ENCODE peak calls at places on chromosomes 1 and 21, in four cellular contexts. X is colonic mucosa, W is left lung, A is ovary. B is an unnamed sample.

GRCh38 chr1:18578271-18578670 is 52.4 kb upstream of the PAX7 start:
- DNase-seq in X (no peak), W (no peak), A (no peak), B (no peak)

GRCh38 chr1:26268290-26269197 is 11.3 kb upstream of the SH3BGRL3 start:
- DNase-seq in X (no peak), W (no peak), A (no peak), B (no peak)

GRCh38 chr1:52739699-52740467 is 13.6 kb downstream of the ZYG11B start:
- DNase-seq in X (no peak), W (no peak), A (no peak), B (no peak)

GRCh38 chr1:150151291-150152181 is 1.8 kb downstream of the PLEKHO1 start:
- DNase-seq in X (no peak), W (no peak), A (no peak), B (no peak)

GRCh38 chr1:207672525-207673130 is 27.7 kb downstream of the CR1L start:
- DNase-seq in X (peak), W (no peak), A (no peak), B (peak)

GRCh38 chr1:3348196-3348865 is 106.1 kb upstream of the ARHGEF16 start:
- DNase-seq in X (no peak), W (no peak), A (no peak), B (no peak)

GRCh38 chr1:8889103-8889846 is 10.8 kb upstream of the ENO1 start:
- DNase-seq in X (no peak), W (no peak), A (no peak), B (no peak)

GRCh38 chr1:119648620-119649004 is 546 bp upstream of the ZNF697 start:
- DNase-seq in X (no peak), W (no peak), A (no peak), B (no peak)

GRCh38 chr1:2443285-2444137 is 31.1 kb upstream of the PEX10 start:
- DNase-seq in X (no peak), W (no peak), A (no peak), B (no peak)

GRCh38 chr1:33918368-33918767 is 54.5 kb downstream of the HMGB4 start:
- DNase-seq in X (no peak), W (no peak), A (no peak), B (no peak)

GRCh38 chr1:29945426-29945825 is 709.1 kb downstream of the PTPRU start:
- DNase-seq in X (no peak), W (no peak), A (no peak), B (no peak)

GRCh38 chr1:183205196-183205781 is 19.2 kb downstream of the LAMC2 start:
- DNase-seq in X (no peak), W (no peak), A (no peak), B (peak)

GRCh38 chr1:113389356-113389952 is 861 bp upstream of the MAGI3 start:
- DNase-seq in X (no peak), W (no peak), A (no peak), B (no peak)

GRCh38 chr1:106879538-106879937 is 176.9 kb upstream of the PRMT6 start:
- DNase-seq in X (peak), W (peak), A (no peak), B (no peak)

GRCh38 chr21:31335957-31336738 is 7.9 kb downstream of the TIAM1 start:
- DNase-seq in X (no peak), W (no peak), A (no peak), B (peak)

GRCh38 chr1:156295391-156295947 is at the start of gene GLMP:
- DNase-seq in X (peak), W (peak), A (peak), B (no peak)

GRCh38 chr1:116759636-116760035 is 5.4 kb downstream of the CD2 start:
- DNase-seq in X (no peak), W (no peak), A (no peak), B (no peak)

GRCh38 chr1:27071049-27071416 is 58.4 kb upstream of the TENT5B start:
- DNase-seq in X (no peak), W (no peak), A (no peak), B (peak)

GRCh38 chr1:79040424-79041089 is 34.0 kb upstream of the ADGRL4 start:
- DNase-seq in X (no peak), W (no peak), A (no peak), B (no peak)

GRCh38 chr1:216119600-216119999 is 303.6 kb downstream of the USH2A start:
- DNase-seq in X (no peak), W (no peak), A (no peak), B (no peak)

GRCh38 chr1:80244366-80244765 is 1237.8 kb upstream of the ADGRL4 start:
- DNase-seq in X (no peak), W (no peak), A (no peak), B (no peak)

GRCh38 chr1:196607940-196608339 is 300 bp downstream of the KCNT2 start:
- DNase-seq in X (no peak), W (no peak), A (no peak), B (no peak)

GRCh38 chr1:92826792-92827191 is 5.0 kb upstream of the RPL5 start:
- DNase-seq in X (no peak), W (no peak), A (no peak), B (no peak)

GRCh38 chr1:39617488-39618049 is 21.9 kb downstream of the HEYL start:
- DNase-seq in X (no peak), W (no peak), A (no peak), B (no peak)

GRCh38 chr1:28750330-28750729 is 13.6 kb downstream of the YTHDF2 start:
- DNase-seq in X (no peak), W (no peak), A (no peak), B (no peak)

GRCh38 chr21:27787046-27787445 is 820.2 kb upstream of the ADAMTS5 start:
- DNase-seq in X (no peak), W (no peak), A (no peak), B (no peak)

GRCh38 chr21:14526199-14526598 is 19.9 kb downstream of the SAMSN1 start:
- DNase-seq in X (no peak), W (no peak), A (no peak), B (no peak)

GRCh38 chr1:18104546-18105100 is 3.0 kb upstream of the IGSF21 start:
- DNase-seq in X (no peak), W (no peak), A (no peak), B (no peak)

GRCh38 chr1:15046487-15047165 is 106.9 kb upstream of the TMEM51 start:
- DNase-seq in X (peak), W (peak), A (peak), B (peak)

GRCh38 chr1:79422726-79423125 is 416.2 kb upstream of the ADGRL4 start:
- DNase-seq in X (no peak), W (no peak), A (no peak), B (no peak)

DNA sequence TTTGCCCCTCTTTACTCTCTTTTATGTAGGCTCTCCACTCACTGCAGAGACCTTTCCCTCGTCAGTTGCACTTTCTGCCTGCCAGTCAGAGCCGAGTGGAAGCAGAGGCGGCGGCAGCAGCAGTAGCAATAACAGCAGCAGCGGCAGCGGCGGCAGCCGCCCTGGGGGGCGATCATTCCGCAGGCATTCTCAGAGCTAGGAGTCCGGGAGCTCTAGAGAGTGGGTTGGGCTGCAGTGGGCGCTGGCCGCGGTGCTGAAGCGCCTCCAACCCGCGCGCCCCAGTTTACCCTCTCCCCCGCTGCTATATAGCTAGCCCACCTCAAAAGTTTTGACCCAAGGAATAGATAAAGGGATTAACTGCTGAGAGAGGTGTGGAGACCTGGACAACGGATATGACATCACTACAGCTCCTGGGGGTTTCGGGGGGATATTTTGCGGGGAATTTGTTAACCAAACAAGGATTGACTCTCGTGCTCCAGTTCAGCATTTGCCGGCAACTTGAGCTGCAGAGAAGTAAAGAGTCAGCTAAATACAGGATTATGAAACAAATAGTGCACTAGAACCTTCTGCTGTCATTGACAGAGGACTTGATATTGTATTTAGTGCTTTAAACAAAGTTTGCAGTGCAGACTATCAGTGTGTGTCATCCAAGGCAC is at the start of gene OLFM3:
- DNase-seq in X (no peak), W (no peak), A (no peak), B (no peak)
- H3K4me3 ChIP-seq in X (no peak), W (no peak), A (no peak), B (no peak)

GRCh38 chr1:174445817-174446216 is 1.9 kb upstream of the GPR52 start:
- DNase-seq in X (no peak), W (no peak), A (no peak), B (no peak)

GRCh38 chr1:174448964-174449363 is 1.2 kb downstream of the GPR52 start:
- DNase-seq in X (no peak), W (no peak), A (no peak), B (no peak)

GRCh38 chr1:174448531-174448883 is 743 bp downstream of the GPR52 start:
- DNase-seq in X (no peak), W (no peak), A (no peak), B (no peak)

GRCh38 chr1:174447866-174448530 is at the start of gene GPR52:
- DNase-seq in X (no peak), W (no peak), A (no peak), B (no peak)

DNA sequence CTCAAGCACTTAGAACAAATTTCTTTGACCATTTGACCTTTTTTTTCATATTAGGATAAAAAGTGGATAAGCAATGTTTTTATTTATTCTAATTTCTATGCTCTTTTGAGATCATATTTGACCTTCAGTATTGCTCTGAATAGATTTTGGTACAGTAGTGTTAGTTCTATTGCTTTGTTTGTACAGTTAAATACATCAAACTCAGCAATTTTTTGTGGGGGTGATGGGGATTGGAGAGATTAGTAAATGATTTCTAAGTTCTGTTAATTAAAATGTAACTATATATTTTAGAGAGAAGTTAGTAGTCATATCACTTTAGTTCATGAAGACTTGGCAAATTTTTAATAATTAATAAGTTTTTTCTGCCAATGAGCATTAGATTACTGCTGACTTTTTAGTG is 2.4 kb upstream of the GPR52 start:
- DNase-seq in X (no peak), W (no peak), A (no peak), B (no peak)
- H3K4me3 ChIP-seq in X (no peak), W (no peak), A (no peak), B (no peak)

DNA sequence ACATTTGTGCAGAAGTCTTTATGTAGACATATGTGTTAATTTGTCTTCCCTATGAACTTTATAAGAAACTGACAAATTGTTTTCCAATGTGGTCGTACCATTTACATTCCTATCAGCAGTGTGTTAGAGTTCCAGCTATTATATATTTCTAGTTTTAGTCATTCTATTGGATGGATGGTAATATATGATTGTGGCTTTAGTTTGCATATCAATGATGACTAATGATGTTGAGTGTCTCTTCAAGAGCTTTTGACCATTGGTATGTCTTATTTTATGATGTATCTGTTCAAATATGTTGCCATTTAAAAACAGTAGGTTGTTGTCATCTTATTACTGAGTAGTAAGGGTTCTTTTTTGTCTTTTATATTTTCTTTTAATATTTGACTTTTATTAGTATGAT is 16.1 kb upstream of the ZNF326 start:
- DNase-seq in X (no peak), W (no peak), A (no peak), B (no peak)
- H3K4me3 ChIP-seq in X (no peak), W (no peak), A (no peak), B (no peak)

GRCh38 chr1:232193451-232193783 is 436.5 kb downstream of the SIPA1L2 start:
- DNase-seq in X (no peak), W (no peak), A (no peak), B (no peak)
- H3K4me3 ChIP-seq in X (no peak), W (no peak), A (no peak), B (no peak)

GRCh38 chr1:61186753-61187152 is 104.4 kb downstream of the NFIA start:
- DNase-seq in X (no peak), W (no peak), A (no peak), B (no peak)

GRCh38 chr1:61184035-61184713 is 101.8 kb downstream of the NFIA start:
- DNase-seq in X (peak), W (peak), A (peak), B (peak)

GRCh38 chr1:61183471-61184034 is 101.2 kb downstream of the NFIA start:
- DNase-seq in X (peak), W (no peak), A (peak), B (no peak)

GRCh38 chr1:61182049-61182448 is 99.7 kb downstream of the NFIA start:
- DNase-seq in X (no peak), W (no peak), A (no peak), B (peak)

DNA sequence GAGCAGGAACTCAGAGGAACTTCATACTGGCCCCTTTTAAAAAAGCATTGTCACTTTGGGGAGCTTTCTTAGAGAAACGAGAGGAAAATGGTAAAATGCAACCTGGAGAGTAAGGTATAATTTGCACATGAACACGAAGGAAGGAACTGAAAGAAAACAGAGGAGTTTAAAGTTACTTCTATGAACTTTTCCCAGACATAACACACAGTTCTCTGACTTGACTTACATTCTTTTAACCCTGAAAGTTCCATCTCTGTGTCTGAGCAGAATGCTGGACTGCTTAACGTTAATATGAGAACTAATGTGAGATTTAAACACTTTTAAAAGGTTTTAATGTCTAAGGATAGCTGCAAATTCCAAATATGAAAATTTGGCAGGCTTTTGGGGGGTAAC is 102.3 kb downstream of the NFIA start:
- DNase-seq in X (no peak), W (no peak), A (no peak), B (no peak)
- H3K4me3 ChIP-seq in X (peak), W (peak), A (peak), B (no peak)

DNA sequence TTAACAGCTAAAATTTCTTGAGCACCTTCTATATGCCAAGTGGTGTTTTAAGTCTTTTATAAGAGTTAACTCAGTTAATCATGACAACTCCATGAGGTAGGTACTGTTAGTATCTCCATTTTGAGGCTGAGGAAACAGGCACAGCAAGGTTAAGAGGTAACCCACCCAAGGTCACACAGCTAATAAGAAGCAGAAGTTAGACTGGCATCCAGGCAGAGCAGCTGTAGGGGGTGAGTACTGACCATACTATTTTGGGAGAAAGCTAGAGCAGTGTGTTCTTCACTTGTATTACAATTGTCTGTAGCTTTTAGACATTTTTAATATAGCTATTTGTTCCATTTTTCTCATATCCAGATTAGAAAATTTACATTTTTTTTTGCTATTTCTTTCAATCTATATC is 4.8 kb downstream of the ATP6V1G3 start:
- DNase-seq in X (no peak), W (no peak), A (no peak), B (no peak)
- H3K4me3 ChIP-seq in X (no peak), W (no peak), A (no peak), B (no peak)

GRCh38 chr1:85307987-85308836 is 31.8 kb upstream of the BCL10 start:
- DNase-seq in X (peak), W (peak), A (peak), B (no peak)
- H3K4me3 ChIP-seq in X (no peak), W (no peak), A (no peak), B (no peak)

GRCh38 chr21:24693779-24694178 is 913.5 kb downstream of the MRPL39 start:
- DNase-seq in X (no peak), W (no peak), A (no peak), B (no peak)
- H3K4me3 ChIP-seq in X (no peak), W (no peak), A (no peak), B (no peak)

GRCh38 chr1:153990468-153991150 is at the start of gene RPS27:
- DNase-seq in X (peak), W (peak), A (peak), B (peak)

GRCh38 chr1:153985341-153985912 is 712 bp downstream of the RAB13 start:
- DNase-seq in X (no peak), W (peak), A (peak), B (peak)

GRCh38 chr1:153987621-153988020 is 1.5 kb upstream of the RAB13 start:
- DNase-seq in X (no peak), W (no peak), A (no peak), B (no peak)

GRCh38 chr1:153984125-153984899 is 1.8 kb downstream of the RAB13 start:
- DNase-seq in X (no peak), W (no peak), A (no peak), B (no peak)

GRCh38 chr1:153985984-153986761 is at the start of gene RAB13:
- DNase-seq in X (peak), W (peak), A (peak), B (peak)
- H3K4me3 ChIP-seq in X (peak), W (peak), A (peak), B (peak)

B was measured in skeletal muscle cell.